ENCODE peak calls at places on chromosomes 11 and 22, in six cellular contexts. One of them, this sample, is unnamed.
A peak's percentile ranks its signal among the peaks of the same experiment; 100 is the strongest.

GRCh38 chr11:76380161-76380976 is 563 bp downstream of the THAP12 start:
- DNase-seq in neural progenitor cell: no peak
- DNase-seq in heart right ventricle: no peak
- DNase-seq in sigmoid colon: peak; percentile 64
- DNase-seq in Karpas-422: peak; percentile 69
- DNase-seq in stomach: no peak
- DNase-seq in this sample: no peak

GRCh38 chr22:33328789-33329296 is 270.7 kb upstream of the SYN3 start:
- DNase-seq in neural progenitor cell: no peak
- DNase-seq in heart right ventricle: no peak
- DNase-seq in sigmoid colon: no peak
- DNase-seq in Karpas-422: no peak
- DNase-seq in stomach: no peak
- DNase-seq in this sample: no peak

GRCh38 chr11:46277623-46278386 is at the start of gene CREB3L1:
- DNase-seq in neural progenitor cell: peak; percentile 59
- DNase-seq in heart right ventricle: peak; percentile 59
- DNase-seq in sigmoid colon: peak; percentile 71
- DNase-seq in Karpas-422: no peak
- DNase-seq in stomach: peak; percentile 91
- DNase-seq in this sample: no peak

GRCh38 chr11:2794419-2794795 is 91.2 kb downstream of the CDKN1C start:
- DNase-seq in neural progenitor cell: no peak
- DNase-seq in heart right ventricle: peak; percentile 6
- DNase-seq in sigmoid colon: peak; percentile 42
- DNase-seq in Karpas-422: no peak
- DNase-seq in stomach: peak; percentile 24
- DNase-seq in this sample: no peak

GRCh38 chr11:101748572-101748971 is 164.8 kb upstream of the TRPC6 start:
- DNase-seq in neural progenitor cell: peak; percentile 8
- DNase-seq in heart right ventricle: no peak
- DNase-seq in sigmoid colon: no peak
- DNase-seq in Karpas-422: no peak
- DNase-seq in stomach: no peak
- DNase-seq in this sample: no peak

GRCh38 chr11:1219836-1220810 is 2.7 kb upstream of the MUC5B start:
- DNase-seq in neural progenitor cell: no peak
- DNase-seq in heart right ventricle: peak; percentile 7
- DNase-seq in sigmoid colon: peak; percentile 63
- DNase-seq in Karpas-422: no peak
- DNase-seq in stomach: peak; percentile 50
- DNase-seq in this sample: no peak

GRCh38 chr11:121543981-121544380 is 91.2 kb upstream of the SORL1-AS1 start:
- DNase-seq in neural progenitor cell: no peak
- DNase-seq in heart right ventricle: no peak
- DNase-seq in sigmoid colon: no peak
- DNase-seq in Karpas-422: no peak
- DNase-seq in stomach: no peak
- DNase-seq in this sample: no peak

GRCh38 chr22:27223317-27224177 is 566.2 kb downstream of the MIAT start:
- DNase-seq in neural progenitor cell: no peak
- DNase-seq in heart right ventricle: no peak
- DNase-seq in sigmoid colon: no peak
- DNase-seq in Karpas-422: no peak
- DNase-seq in stomach: no peak
- DNase-seq in this sample: no peak

GRCh38 chr11:70631624-70632047 is 233.3 kb downstream of the CTTN start:
- DNase-seq in neural progenitor cell: no peak
- DNase-seq in heart right ventricle: no peak
- DNase-seq in sigmoid colon: no peak
- DNase-seq in Karpas-422: no peak
- DNase-seq in stomach: no peak
- DNase-seq in this sample: no peak

GRCh38 chr11:79758325-79758724 is 317.5 kb upstream of the TENM4 start:
- DNase-seq in neural progenitor cell: no peak
- DNase-seq in heart right ventricle: no peak
- DNase-seq in sigmoid colon: no peak
- DNase-seq in Karpas-422: no peak
- DNase-seq in stomach: no peak
- DNase-seq in this sample: no peak

GRCh38 chr11:64745219-64745522 is 1.2 kb upstream of the RASGRP2 start:
- DNase-seq in neural progenitor cell: no peak
- DNase-seq in heart right ventricle: peak; percentile 86
- DNase-seq in sigmoid colon: peak; percentile 89
- DNase-seq in Karpas-422: peak; percentile 79
- DNase-seq in stomach: peak; percentile 71
- DNase-seq in this sample: peak; percentile 14

GRCh38 chr22:40635940-40636379 is 559 bp downstream of the MRTFA start:
- DNase-seq in neural progenitor cell: no peak
- DNase-seq in heart right ventricle: no peak
- DNase-seq in sigmoid colon: peak; percentile 71
- DNase-seq in Karpas-422: peak; percentile 57
- DNase-seq in stomach: peak; percentile 30
- DNase-seq in this sample: no peak

GRCh38 chr11:117723625-117724024 is 73.4 kb downstream of the DSCAML1 start:
- DNase-seq in neural progenitor cell: no peak
- DNase-seq in heart right ventricle: no peak
- DNase-seq in sigmoid colon: no peak
- DNase-seq in Karpas-422: no peak
- DNase-seq in stomach: no peak
- DNase-seq in this sample: no peak

GRCh38 chr11:11584446-11584810 is 37.4 kb downstream of the GALNT18 start:
- DNase-seq in neural progenitor cell: no peak
- DNase-seq in heart right ventricle: no peak
- DNase-seq in sigmoid colon: no peak
- DNase-seq in Karpas-422: no peak
- DNase-seq in stomach: no peak
- DNase-seq in this sample: no peak

GRCh38 chr11:12288212-12288933 is 89.0 kb upstream of the PARVA start:
- DNase-seq in neural progenitor cell: peak; percentile 93
- DNase-seq in heart right ventricle: peak; percentile 83
- DNase-seq in sigmoid colon: peak; percentile 94
- DNase-seq in Karpas-422: peak; percentile 92
- DNase-seq in stomach: peak; percentile 75
- DNase-seq in this sample: no peak

GRCh38 chr11:100789500-100789899 is 102.4 kb downstream of the ARHGAP42 start:
- DNase-seq in neural progenitor cell: no peak
- DNase-seq in heart right ventricle: peak; percentile 25
- DNase-seq in sigmoid colon: peak; percentile 65
- DNase-seq in Karpas-422: no peak
- DNase-seq in stomach: no peak
- DNase-seq in this sample: no peak

GRCh38 chr22:46741974-46742519 is 4.0 kb upstream of the CERK start:
- DNase-seq in neural progenitor cell: no peak
- DNase-seq in heart right ventricle: no peak
- DNase-seq in sigmoid colon: no peak
- DNase-seq in Karpas-422: no peak
- DNase-seq in stomach: no peak
- DNase-seq in this sample: no peak

GRCh38 chr22:46738961-46739870 is 1.2 kb upstream of the CERK start:
- DNase-seq in neural progenitor cell: peak; percentile 36
- DNase-seq in heart right ventricle: peak; percentile 49
- DNase-seq in sigmoid colon: no peak
- DNase-seq in Karpas-422: peak; percentile 76
- DNase-seq in stomach: peak; percentile 73
- DNase-seq in this sample: peak; percentile 23

GRCh38 chr22:46738642-46738960 is 549 bp upstream of the CERK start:
- DNase-seq in neural progenitor cell: peak; percentile 51
- DNase-seq in heart right ventricle: peak; percentile 35
- DNase-seq in sigmoid colon: no peak
- DNase-seq in Karpas-422: no peak
- DNase-seq in stomach: no peak
- DNase-seq in this sample: no peak

GRCh38 chr22:46742576-46743221 is 4.6 kb upstream of the CERK start:
- DNase-seq in neural progenitor cell: no peak
- DNase-seq in heart right ventricle: no peak
- DNase-seq in sigmoid colon: no peak
- DNase-seq in Karpas-422: no peak
- DNase-seq in stomach: no peak
- DNase-seq in this sample: no peak

DNA sequence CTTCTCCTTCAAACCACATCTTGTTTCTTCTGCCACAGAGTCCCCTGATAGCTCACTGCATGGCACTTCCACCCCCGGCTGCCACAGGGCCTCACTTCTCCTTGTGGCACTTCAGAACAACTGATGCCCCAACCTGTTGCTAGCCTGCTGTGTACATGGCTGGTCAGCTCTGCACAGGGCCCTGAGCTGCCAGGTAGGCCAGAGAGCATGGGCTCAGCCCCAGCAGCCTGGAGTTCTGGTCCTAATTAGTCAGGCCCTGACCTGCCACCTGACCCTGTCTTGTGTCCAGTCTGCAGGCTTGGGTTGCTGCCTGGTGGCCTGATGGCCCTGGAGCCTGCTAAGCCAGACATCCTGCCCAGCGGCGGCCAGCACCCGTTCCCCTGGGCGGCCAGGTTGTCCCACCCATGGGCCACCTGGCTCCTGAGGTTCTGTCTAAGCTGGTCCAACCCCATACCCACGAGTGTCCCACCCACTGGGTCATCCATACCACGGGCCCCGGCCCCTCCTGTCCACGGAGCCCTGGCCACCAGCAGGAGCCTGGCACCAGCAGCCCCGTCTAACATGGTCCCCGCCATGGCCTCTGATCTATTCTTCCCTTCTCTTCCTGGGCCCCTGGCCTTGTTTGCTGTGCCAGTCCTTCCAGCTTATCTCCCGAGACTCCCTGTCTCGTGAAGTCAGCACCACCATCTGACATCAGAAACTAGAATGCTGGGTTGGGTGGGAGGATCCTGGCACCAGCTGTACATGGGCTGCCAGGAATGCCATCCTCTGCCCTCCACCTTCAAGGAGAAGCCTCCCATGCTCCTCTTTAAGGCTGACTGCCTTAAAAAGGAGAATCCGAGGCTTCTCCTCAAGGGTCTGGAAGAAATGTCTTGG is 3.1 kb upstream of the CERK start:
- DNase-seq in neural progenitor cell: no peak
- DNase-seq in heart right ventricle: peak; percentile 18
- DNase-seq in sigmoid colon: no peak
- DNase-seq in Karpas-422: no peak
- DNase-seq in stomach: peak; percentile 60
- DNase-seq in this sample: no peak
- H3K27ac ChIP-seq in neural progenitor cell: no peak overlapping the region
- H3K27ac ChIP-seq in heart right ventricle: peak overlapping the region; percentile 84
- H3K27ac ChIP-seq in sigmoid colon: no peak overlapping the region
- H3K27ac ChIP-seq in Karpas-422: no peak overlapping the region
- H3K27ac ChIP-seq in stomach: peak overlapping the region; percentile 54
- H3K27ac ChIP-seq in this sample: no peak overlapping the region

DNA sequence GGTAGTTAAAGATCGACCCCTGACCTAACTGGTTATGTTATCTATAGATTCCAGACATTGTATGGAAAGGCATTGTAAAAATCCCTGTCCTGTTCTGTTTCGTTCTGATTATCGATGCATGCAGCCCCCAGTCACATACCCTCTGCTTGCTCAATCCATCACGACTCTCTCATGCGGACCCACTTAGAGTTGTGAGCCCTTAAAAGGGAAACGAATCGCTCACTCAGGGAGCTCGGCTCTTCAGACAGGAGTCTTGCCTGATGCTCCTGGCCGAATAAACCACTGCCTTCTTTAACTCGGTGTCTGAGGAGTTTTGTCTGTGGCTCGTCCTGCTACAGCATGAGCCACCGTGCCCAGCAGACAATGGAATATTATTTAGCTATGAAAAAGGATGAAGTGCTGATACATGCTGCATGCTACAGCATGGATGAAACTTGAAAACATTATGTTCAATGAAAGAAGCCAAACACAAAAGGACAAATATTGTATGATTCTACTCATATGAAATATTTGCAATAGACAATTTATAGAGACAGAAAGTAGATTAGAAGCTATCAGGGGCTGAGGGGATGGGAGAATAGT is 12.0 kb upstream of the LGALS2 start:
- DNase-seq in neural progenitor cell: no peak
- DNase-seq in heart right ventricle: no peak
- DNase-seq in sigmoid colon: no peak
- DNase-seq in Karpas-422: no peak
- DNase-seq in stomach: no peak
- DNase-seq in this sample: no peak
- H3K27ac ChIP-seq in neural progenitor cell: no peak overlapping the region
- H3K27ac ChIP-seq in heart right ventricle: no peak overlapping the region
- H3K27ac ChIP-seq in sigmoid colon: no peak overlapping the region
- H3K27ac ChIP-seq in Karpas-422: no peak overlapping the region
- H3K27ac ChIP-seq in stomach: no peak overlapping the region
- H3K27ac ChIP-seq in this sample: no peak overlapping the region

DNA sequence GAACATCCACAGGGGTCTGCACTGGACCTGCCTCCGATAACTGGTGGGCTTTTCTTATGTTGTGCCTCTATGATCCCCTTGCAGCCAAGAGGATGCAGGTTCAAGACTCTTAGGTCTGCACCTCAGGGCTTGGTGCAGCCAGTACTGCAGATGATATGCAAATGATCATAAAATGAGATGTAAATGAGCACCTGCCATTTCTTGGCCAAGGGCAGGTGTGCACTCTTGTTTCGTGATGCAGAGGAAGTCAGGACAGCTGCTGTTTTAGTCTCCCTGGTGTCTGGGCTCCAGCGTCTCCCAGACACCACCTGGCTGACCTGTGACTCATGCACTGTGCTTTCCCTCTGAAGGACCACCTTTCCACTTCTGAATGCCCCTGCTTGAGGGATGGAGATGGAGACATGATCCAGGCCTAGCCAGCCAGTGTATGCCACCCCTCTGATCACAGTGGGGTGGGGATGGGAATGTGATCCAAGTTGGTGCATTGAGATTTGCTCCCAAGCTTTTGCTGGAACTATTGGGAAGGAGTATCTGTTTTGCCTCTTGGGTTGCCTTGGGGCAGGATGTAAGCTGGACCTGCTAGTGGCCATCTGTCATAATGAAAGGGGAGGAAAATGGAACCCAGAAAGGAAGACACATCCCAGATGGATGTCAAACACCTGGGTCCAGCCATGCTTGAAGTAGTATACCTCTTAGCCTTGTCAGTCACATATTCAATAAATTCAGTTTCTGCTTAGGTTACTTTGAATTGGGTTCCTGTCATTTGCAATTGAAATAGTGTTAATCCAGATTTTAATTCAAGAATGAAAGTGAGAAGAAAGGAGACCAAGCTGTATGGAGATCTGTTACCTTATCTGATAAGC is 3.3 kb upstream of the KCNJ11 start:
- DNase-seq in neural progenitor cell: no peak
- DNase-seq in heart right ventricle: no peak
- DNase-seq in sigmoid colon: no peak
- DNase-seq in Karpas-422: peak; percentile 56
- DNase-seq in stomach: no peak
- DNase-seq in this sample: no peak
- H3K27ac ChIP-seq in neural progenitor cell: no peak overlapping the region
- H3K27ac ChIP-seq in heart right ventricle: no peak overlapping the region
- H3K27ac ChIP-seq in sigmoid colon: no peak overlapping the region
- H3K27ac ChIP-seq in Karpas-422: no peak overlapping the region
- H3K27ac ChIP-seq in stomach: no peak overlapping the region
- H3K27ac ChIP-seq in this sample: no peak overlapping the region

DNA sequence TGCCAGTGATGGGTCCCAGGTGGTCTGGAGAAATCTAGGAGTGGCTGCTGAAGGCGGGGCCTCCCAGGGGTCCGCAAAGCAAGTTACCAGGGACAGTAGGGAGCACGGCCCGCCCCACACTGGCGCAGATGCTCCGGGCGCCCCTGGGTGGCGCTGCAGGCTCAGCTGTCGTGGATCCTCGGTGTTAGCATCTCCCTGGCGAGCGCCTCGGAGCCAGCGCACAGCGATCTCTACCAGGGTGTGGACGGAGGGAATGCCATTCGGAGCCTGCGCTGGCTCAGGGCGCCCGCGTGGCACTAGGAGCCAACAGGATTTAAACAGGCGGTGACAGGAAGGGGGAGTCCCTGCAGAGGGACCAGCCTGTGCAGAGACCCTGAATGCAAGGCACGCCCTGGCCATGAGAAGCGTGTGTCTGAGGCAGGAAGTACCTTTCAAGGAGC is 20.2 kb downstream of the FADS3 start:
- DNase-seq in neural progenitor cell: peak; percentile 93
- DNase-seq in heart right ventricle: peak; percentile 87
- DNase-seq in sigmoid colon: peak; percentile 88
- DNase-seq in Karpas-422: peak; percentile 91
- DNase-seq in stomach: peak; percentile 72
- DNase-seq in this sample: peak; percentile 84
- H3K27ac ChIP-seq in neural progenitor cell: no peak overlapping the region
- H3K27ac ChIP-seq in heart right ventricle: no peak overlapping the region
- H3K27ac ChIP-seq in sigmoid colon: peak overlapping the region; percentile 46
- H3K27ac ChIP-seq in Karpas-422: no peak overlapping the region
- H3K27ac ChIP-seq in stomach: no peak overlapping the region
- H3K27ac ChIP-seq in this sample: peak overlapping the region; percentile 58

This sample was measured in caudate nucleus.